ENCODE peak calls at places on chromosomes 6 and 20, in ten cellular contexts. One of them, this sample, is unnamed.

GRCh38 chr6:44867561-44868334 is 460.4 kb upstream of the RUNX2 start:
- DNase-seq in neural progenitor cell: no peak
- DNase-seq in breast epithelium: no peak
- DNase-seq in GM23338: no peak
- DNase-seq in PC-3: no peak
- DNase-seq in fibroblast of the aortic adventitia: no peak
- DNase-seq in AG10803: no peak
- DNase-seq in left ventricle myocardium inferior: no peak
- DNase-seq in kidney: no peak
- DNase-seq in heart left ventricle: no peak
- DNase-seq in this sample: no peak

GRCh38 chr6:156787569-156788492 is 10.7 kb downstream of the ARID1B start:
- DNase-seq in neural progenitor cell: peak
- DNase-seq in breast epithelium: no peak
- DNase-seq in GM23338: peak
- DNase-seq in PC-3: no peak
- DNase-seq in fibroblast of the aortic adventitia: no peak
- DNase-seq in AG10803: no peak
- DNase-seq in left ventricle myocardium inferior: no peak
- DNase-seq in kidney: no peak
- DNase-seq in heart left ventricle: no peak
- DNase-seq in this sample: no peak

GRCh38 chr20:54254596-54254995 is 46.7 kb downstream of the PFDN4 start:
- DNase-seq in neural progenitor cell: no peak
- DNase-seq in breast epithelium: no peak
- DNase-seq in GM23338: no peak
- DNase-seq in PC-3: peak
- DNase-seq in fibroblast of the aortic adventitia: peak
- DNase-seq in AG10803: no peak
- DNase-seq in left ventricle myocardium inferior: no peak
- DNase-seq in kidney: no peak
- DNase-seq in heart left ventricle: no peak
- DNase-seq in this sample: no peak

GRCh38 chr20:37384683-37385174 is 38.8 kb downstream of the SRC start:
- DNase-seq in neural progenitor cell: peak
- DNase-seq in breast epithelium: peak
- DNase-seq in GM23338: peak
- DNase-seq in PC-3: peak
- DNase-seq in fibroblast of the aortic adventitia: peak
- DNase-seq in AG10803: peak
- DNase-seq in left ventricle myocardium inferior: peak
- DNase-seq in kidney: peak
- DNase-seq in heart left ventricle: peak
- DNase-seq in this sample: no peak

GRCh38 chr6:73200735-73201134 is 24.6 kb downstream of the KHDC1L start:
- DNase-seq in neural progenitor cell: no peak
- DNase-seq in breast epithelium: no peak
- DNase-seq in GM23338: no peak
- DNase-seq in PC-3: no peak
- DNase-seq in fibroblast of the aortic adventitia: no peak
- DNase-seq in AG10803: no peak
- DNase-seq in left ventricle myocardium inferior: no peak
- DNase-seq in kidney: no peak
- DNase-seq in heart left ventricle: no peak
- DNase-seq in this sample: no peak

GRCh38 chr6:165846123-165846966 is 183.3 kb upstream of the PDE10A start:
- DNase-seq in neural progenitor cell: no peak
- DNase-seq in breast epithelium: no peak
- DNase-seq in GM23338: no peak
- DNase-seq in PC-3: peak
- DNase-seq in fibroblast of the aortic adventitia: peak
- DNase-seq in AG10803: no peak
- DNase-seq in left ventricle myocardium inferior: no peak
- DNase-seq in kidney: no peak
- DNase-seq in heart left ventricle: peak
- DNase-seq in this sample: peak

GRCh38 chr20:30912006-30912660 is 345.3 kb upstream of the DEFB115 start:
- DNase-seq in neural progenitor cell: peak
- DNase-seq in breast epithelium: no peak
- DNase-seq in GM23338: peak
- DNase-seq in PC-3: no peak
- DNase-seq in fibroblast of the aortic adventitia: no peak
- DNase-seq in AG10803: peak
- DNase-seq in left ventricle myocardium inferior: no peak
- DNase-seq in kidney: no peak
- DNase-seq in heart left ventricle: peak
- DNase-seq in this sample: no peak

GRCh38 chr6:17869010-17869752 is 118.3 kb downstream of the KIF13A start:
- DNase-seq in neural progenitor cell: no peak
- DNase-seq in breast epithelium: no peak
- DNase-seq in GM23338: no peak
- DNase-seq in PC-3: peak
- DNase-seq in fibroblast of the aortic adventitia: peak
- DNase-seq in AG10803: peak
- DNase-seq in left ventricle myocardium inferior: no peak
- DNase-seq in kidney: no peak
- DNase-seq in heart left ventricle: no peak
- DNase-seq in this sample: no peak

DNA sequence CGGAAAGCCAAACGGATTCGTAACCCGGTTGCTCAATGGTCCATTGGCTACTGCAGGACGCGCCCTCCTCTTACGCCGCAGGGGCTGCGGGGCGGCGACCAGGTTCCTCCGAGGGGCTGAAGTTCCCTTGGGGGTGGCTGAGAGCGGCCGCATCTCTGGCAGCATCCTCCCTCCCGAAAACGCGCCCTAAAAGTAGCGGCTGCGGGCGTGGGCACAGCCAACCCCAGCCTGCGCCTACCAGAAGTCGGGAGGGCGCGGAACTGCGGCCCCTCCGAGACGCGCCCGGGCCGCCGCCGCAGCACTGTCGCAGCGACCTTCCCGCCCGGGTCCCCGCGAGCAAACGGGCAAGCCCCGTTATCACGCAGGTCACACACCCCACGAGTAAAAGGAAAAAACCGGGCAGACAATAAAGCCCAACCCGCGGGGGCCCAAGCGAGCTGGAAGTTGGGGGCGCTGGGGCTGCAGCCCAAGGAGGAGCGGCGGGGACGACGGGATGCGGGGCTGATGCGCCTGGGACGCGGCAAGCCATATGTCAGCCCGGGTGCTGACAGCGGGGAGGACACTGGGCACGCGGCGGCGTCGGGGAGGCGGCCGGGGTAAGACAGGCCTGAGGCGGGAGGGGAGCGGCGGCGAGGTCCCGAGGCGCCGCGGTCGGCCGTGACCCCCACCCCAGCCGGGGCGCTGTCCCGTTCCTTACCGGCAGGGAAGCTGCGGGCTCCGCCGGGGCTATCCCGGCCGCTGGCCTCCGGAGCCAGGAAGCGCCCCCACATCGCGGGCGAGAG is 700 bp downstream of the CEP85L start:
- DNase-seq in neural progenitor cell: peak
- DNase-seq in breast epithelium: no peak
- DNase-seq in GM23338: peak
- DNase-seq in PC-3: peak
- DNase-seq in fibroblast of the aortic adventitia: peak
- DNase-seq in AG10803: peak
- DNase-seq in left ventricle myocardium inferior: peak
- DNase-seq in kidney: peak
- DNase-seq in heart left ventricle: peak
- DNase-seq in this sample: no peak
- TF ChIP-seq CTCF in neural progenitor cell: peak
- TF ChIP-seq CTCF in breast epithelium: no peak
- TF ChIP-seq CTCF in GM23338: no peak
- TF ChIP-seq CTCF in PC-3: no peak
- TF ChIP-seq CTCF in fibroblast of the aortic adventitia: peak
- TF ChIP-seq CTCF in AG10803: no peak
- TF ChIP-seq CTCF in left ventricle myocardium inferior: peak
- TF ChIP-seq CTCF in kidney: peak
- TF ChIP-seq CTCF in heart left ventricle: peak
- TF ChIP-seq CTCF in this sample: no peak

GRCh38 chr20:40681684-40682083 is 7.4 kb downstream of the MAFB start:
- DNase-seq in neural progenitor cell: no peak
- DNase-seq in breast epithelium: no peak
- DNase-seq in GM23338: peak
- DNase-seq in PC-3: no peak
- DNase-seq in fibroblast of the aortic adventitia: no peak
- DNase-seq in AG10803: no peak
- DNase-seq in left ventricle myocardium inferior: no peak
- DNase-seq in kidney: no peak
- DNase-seq in heart left ventricle: no peak
- DNase-seq in this sample: no peak

GRCh38 chr20:40683221-40683893 is 5.7 kb downstream of the MAFB start:
- DNase-seq in neural progenitor cell: peak
- DNase-seq in breast epithelium: no peak
- DNase-seq in GM23338: peak
- DNase-seq in PC-3: no peak
- DNase-seq in fibroblast of the aortic adventitia: no peak
- DNase-seq in AG10803: peak
- DNase-seq in left ventricle myocardium inferior: peak
- DNase-seq in kidney: peak
- DNase-seq in heart left ventricle: peak
- DNase-seq in this sample: no peak

GRCh38 chr20:40685349-40685748 is 3.7 kb downstream of the MAFB start:
- DNase-seq in neural progenitor cell: no peak
- DNase-seq in breast epithelium: no peak
- DNase-seq in GM23338: peak
- DNase-seq in PC-3: no peak
- DNase-seq in fibroblast of the aortic adventitia: no peak
- DNase-seq in AG10803: no peak
- DNase-seq in left ventricle myocardium inferior: no peak
- DNase-seq in kidney: no peak
- DNase-seq in heart left ventricle: no peak
- DNase-seq in this sample: no peak

GRCh38 chr20:40682104-40683045 is 6.7 kb downstream of the MAFB start:
- DNase-seq in neural progenitor cell: peak
- DNase-seq in breast epithelium: no peak
- DNase-seq in GM23338: peak
- DNase-seq in PC-3: no peak
- DNase-seq in fibroblast of the aortic adventitia: peak
- DNase-seq in AG10803: peak
- DNase-seq in left ventricle myocardium inferior: peak
- DNase-seq in kidney: peak
- DNase-seq in heart left ventricle: no peak
- DNase-seq in this sample: no peak

GRCh38 chr20:40683894-40684268 is 5.2 kb downstream of the MAFB start:
- DNase-seq in neural progenitor cell: no peak
- DNase-seq in breast epithelium: no peak
- DNase-seq in GM23338: peak
- DNase-seq in PC-3: no peak
- DNase-seq in fibroblast of the aortic adventitia: no peak
- DNase-seq in AG10803: no peak
- DNase-seq in left ventricle myocardium inferior: no peak
- DNase-seq in kidney: no peak
- DNase-seq in heart left ventricle: no peak
- DNase-seq in this sample: no peak
- TF ChIP-seq CTCF in neural progenitor cell: no peak
- TF ChIP-seq CTCF in breast epithelium: no peak
- TF ChIP-seq CTCF in GM23338: no peak
- TF ChIP-seq CTCF in PC-3: no peak
- TF ChIP-seq CTCF in fibroblast of the aortic adventitia: no peak
- TF ChIP-seq CTCF in AG10803: no peak
- TF ChIP-seq CTCF in left ventricle myocardium inferior: no peak
- TF ChIP-seq CTCF in kidney: no peak
- TF ChIP-seq CTCF in heart left ventricle: no peak
- TF ChIP-seq CTCF in this sample: no peak

GRCh38 chr6:15511248-15512125 is 151.3 kb downstream of the DTNBP1 start:
- DNase-seq in neural progenitor cell: no peak
- DNase-seq in breast epithelium: no peak
- DNase-seq in GM23338: no peak
- DNase-seq in PC-3: no peak
- DNase-seq in fibroblast of the aortic adventitia: no peak
- DNase-seq in AG10803: peak
- DNase-seq in left ventricle myocardium inferior: peak
- DNase-seq in kidney: peak
- DNase-seq in heart left ventricle: peak
- DNase-seq in this sample: no peak

GRCh38 chr6:15513131-15513771 is 149.6 kb downstream of the DTNBP1 start:
- DNase-seq in neural progenitor cell: no peak
- DNase-seq in breast epithelium: no peak
- DNase-seq in GM23338: no peak
- DNase-seq in PC-3: no peak
- DNase-seq in fibroblast of the aortic adventitia: no peak
- DNase-seq in AG10803: no peak
- DNase-seq in left ventricle myocardium inferior: no peak
- DNase-seq in kidney: peak
- DNase-seq in heart left ventricle: no peak
- DNase-seq in this sample: no peak

GRCh38 chr6:15510536-15511247 is 152.1 kb downstream of the DTNBP1 start:
- DNase-seq in neural progenitor cell: no peak
- DNase-seq in breast epithelium: peak
- DNase-seq in GM23338: no peak
- DNase-seq in PC-3: no peak
- DNase-seq in fibroblast of the aortic adventitia: no peak
- DNase-seq in AG10803: peak
- DNase-seq in left ventricle myocardium inferior: no peak
- DNase-seq in kidney: no peak
- DNase-seq in heart left ventricle: no peak
- DNase-seq in this sample: no peak

GRCh38 chr6:15513801-15514711 is 148.8 kb downstream of the DTNBP1 start:
- DNase-seq in neural progenitor cell: no peak
- DNase-seq in breast epithelium: no peak
- DNase-seq in GM23338: no peak
- DNase-seq in PC-3: no peak
- DNase-seq in fibroblast of the aortic adventitia: no peak
- DNase-seq in AG10803: no peak
- DNase-seq in left ventricle myocardium inferior: no peak
- DNase-seq in kidney: peak
- DNase-seq in heart left ventricle: no peak
- DNase-seq in this sample: no peak

GRCh38 chr6:15512126-15512525 is 150.7 kb downstream of the DTNBP1 start:
- DNase-seq in neural progenitor cell: peak
- DNase-seq in breast epithelium: no peak
- DNase-seq in GM23338: no peak
- DNase-seq in PC-3: peak
- DNase-seq in fibroblast of the aortic adventitia: no peak
- DNase-seq in AG10803: no peak
- DNase-seq in left ventricle myocardium inferior: no peak
- DNase-seq in kidney: peak
- DNase-seq in heart left ventricle: no peak
- DNase-seq in this sample: no peak
- TF ChIP-seq CTCF in neural progenitor cell: peak
- TF ChIP-seq CTCF in breast epithelium: no peak
- TF ChIP-seq CTCF in GM23338: peak
- TF ChIP-seq CTCF in PC-3: peak
- TF ChIP-seq CTCF in fibroblast of the aortic adventitia: no peak
- TF ChIP-seq CTCF in AG10803: peak
- TF ChIP-seq CTCF in left ventricle myocardium inferior: peak
- TF ChIP-seq CTCF in kidney: peak
- TF ChIP-seq CTCF in heart left ventricle: peak
- TF ChIP-seq CTCF in this sample: peak

DNA sequence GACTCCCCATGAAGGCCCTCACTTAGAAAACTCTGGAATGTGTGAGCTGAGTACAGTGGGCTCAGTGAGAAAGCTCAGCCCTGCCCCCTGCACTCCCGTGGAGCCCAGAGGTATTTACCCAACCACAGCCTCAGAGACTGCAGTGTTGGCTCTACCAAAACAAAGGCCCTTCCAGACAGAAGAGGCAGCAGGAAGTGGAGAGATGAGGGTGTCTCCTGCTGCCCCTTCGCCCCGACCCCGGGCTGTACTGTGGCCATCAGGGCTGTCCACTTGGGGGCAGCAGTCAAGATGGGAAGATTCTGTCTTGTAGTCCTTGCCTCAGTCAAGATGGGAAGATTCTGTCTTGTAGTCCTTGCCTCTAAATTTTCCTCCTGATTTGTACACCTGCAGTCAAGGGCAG is 341.3 kb downstream of the TAF4 start:
- DNase-seq in neural progenitor cell: peak
- DNase-seq in breast epithelium: no peak
- DNase-seq in GM23338: peak
- DNase-seq in PC-3: no peak
- DNase-seq in fibroblast of the aortic adventitia: no peak
- DNase-seq in AG10803: peak
- DNase-seq in left ventricle myocardium inferior: no peak
- DNase-seq in kidney: peak
- DNase-seq in heart left ventricle: peak
- DNase-seq in this sample: no peak
- TF ChIP-seq CTCF in neural progenitor cell: peak
- TF ChIP-seq CTCF in breast epithelium: no peak
- TF ChIP-seq CTCF in GM23338: peak
- TF ChIP-seq CTCF in PC-3: peak
- TF ChIP-seq CTCF in fibroblast of the aortic adventitia: no peak
- TF ChIP-seq CTCF in AG10803: peak
- TF ChIP-seq CTCF in left ventricle myocardium inferior: peak
- TF ChIP-seq CTCF in kidney: no peak
- TF ChIP-seq CTCF in heart left ventricle: no peak
- TF ChIP-seq CTCF in this sample: peak